ENCODE peak calls at places on chromosomes 4 and X, in six cellular contexts. N is lung, E is neuronal stem cell, U is astrocyte of the spinal cord, K is tibial nerve, L is pancreas. R is an unnamed sample.

GRCh38 chrX:154355776-154356140 is 18.7 kb downstream of the FLNA start:
- DNase-seq in E (no peak), U (no peak), N (no peak), K (no peak), L (no peak), R (no peak)

GRCh38 chr4:84159767-84160166 is 339.3 kb downstream of the NKX6-1 start:
- DNase-seq in U (no peak), N (no peak), K (no peak), E (peak; percentile 42), L (no peak), R (no peak)

GRCh38 chr4:69156913-69157312 is 57.6 kb downstream of the UGT2B11 start:
- DNase-seq in E (no peak), U (no peak), L (no peak), K (no peak), N (no peak), R (no peak)

GRCh38 chr4:71833175-71833900 is 49.5 kb upstream of the GC start:
- DNase-seq in E (no peak), N (peak; percentile 56), K (no peak), L (no peak), U (no peak), R (no peak)

GRCh38 chrX:74138943-74139342 is 165.0 kb upstream of the ZCCHC13 start:
- DNase-seq in U (no peak), K (no peak), E (no peak), L (no peak), N (no peak), R (no peak)

GRCh38 chrX:330726-331144 is 12.1 kb upstream of the GTPBP6 start:
- DNase-seq in E (no peak), N (no peak), L (no peak), K (no peak), U (no peak), R (no peak)

GRCh38 chr4:4358093-4358840 is 28.6 kb upstream of the NSG1 start:
- DNase-seq in U (no peak), E (no peak), K (no peak), L (no peak), N (no peak), R (no peak)

GRCh38 chrX:1248381-1249061 is 20.1 kb upstream of the CSF2RA start:
- DNase-seq in K (no peak), E (peak; percentile 88), L (no peak), N (no peak), U (no peak), R (no peak)

GRCh38 chrX:49919617-49920016 is 2.8 kb upstream of the CLCN5 start:
- DNase-seq in U (peak; percentile 28), E (peak; percentile 49), N (peak; percentile 33), K (peak; percentile 41), L (peak; percentile 17), R (no peak)

GRCh38 chrX:21721175-21721574 is 36.7 kb downstream of the SMPX start:
- DNase-seq in K (no peak), L (no peak), N (no peak), E (no peak), U (no peak), R (no peak)

GRCh38 chr4:136763844-136764446 is 768.3 kb downstream of the PCDH18 start:
- DNase-seq in U (no peak), E (no peak), K (no peak), N (no peak), L (no peak), R (peak; percentile 13)

GRCh38 chr4:136768213-136768924 is 763.9 kb downstream of the PCDH18 start:
- DNase-seq in N (no peak), E (no peak), L (no peak), U (no peak), K (no peak), R (no peak)

GRCh38 chr4:136769717-136770116 is 762.6 kb downstream of the PCDH18 start:
- DNase-seq in E (no peak), N (no peak), U (no peak), K (no peak), L (no peak), R (no peak)

GRCh38 chr4:136768925-136769275 is 763.4 kb downstream of the PCDH18 start:
- DNase-seq in L (no peak), N (no peak), U (no peak), K (no peak), E (peak; percentile 26), R (no peak)
- H3K4me3 ChIP-seq in L (no peak overlapping the region), N (no peak overlapping the region), U (no peak overlapping the region), K (no peak overlapping the region), E (no peak overlapping the region), R (no peak overlapping the region)

DNA sequence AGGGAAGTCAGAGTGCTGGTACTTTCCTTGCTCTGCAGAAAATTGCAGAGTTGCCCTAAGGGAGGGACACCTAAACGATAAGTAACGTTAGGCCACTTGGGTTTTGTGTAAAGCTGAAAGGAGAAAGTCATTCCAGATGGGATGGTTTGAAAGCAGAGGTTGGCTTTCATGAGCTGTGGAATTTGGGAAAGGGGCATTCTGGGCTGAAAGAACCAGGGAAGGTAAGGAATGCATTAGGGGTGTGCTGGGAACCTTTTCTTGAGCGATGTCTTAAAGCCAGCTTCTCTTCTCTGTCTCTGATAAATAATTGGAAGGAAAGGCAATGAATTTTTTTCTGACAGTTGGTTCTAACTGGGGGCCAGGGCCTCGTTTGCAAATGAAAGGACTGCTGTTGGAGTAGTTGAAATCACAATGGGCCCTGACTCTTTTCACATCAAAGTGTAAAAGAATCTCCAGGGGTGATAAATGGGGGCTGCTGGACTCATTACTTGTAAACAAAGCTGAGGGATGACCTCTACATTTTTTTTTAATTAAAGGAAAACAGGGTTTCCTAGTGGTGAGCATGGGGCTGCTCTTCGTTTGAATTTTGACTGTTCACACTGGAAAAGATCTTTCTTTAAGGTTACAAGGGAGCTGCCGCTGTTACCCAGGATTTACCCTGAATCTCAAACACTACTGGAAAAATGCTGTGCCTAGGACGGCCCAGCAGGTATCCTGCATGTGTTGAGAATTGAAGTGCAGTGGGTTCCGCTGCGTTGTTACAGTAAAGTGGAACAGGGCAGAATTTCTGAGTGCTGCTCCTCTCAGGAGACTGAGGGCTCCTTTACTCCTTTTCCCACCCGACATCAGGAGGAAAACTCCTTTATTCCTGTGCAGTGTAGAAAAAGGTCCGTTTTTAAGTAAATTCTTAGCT is 25.0 kb downstream of the AFF1 start:
- DNase-seq in K (no peak), E (peak; percentile 85), N (no peak), U (no peak), L (no peak), R (no peak)
- H3K4me3 ChIP-seq in K (no peak overlapping the region), E (peak overlapping the region; percentile 10), N (no peak overlapping the region), U (no peak overlapping the region), L (no peak overlapping the region), R (no peak overlapping the region)

GRCh38 chrX:102154218-102154860 is 1.4 kb downstream of the BEX5 start:
- DNase-seq in E (no peak), N (no peak), K (no peak), U (no peak), L (peak; percentile 16), R (no peak)

GRCh38 chrX:102155806-102156179 is at the start of gene BEX5:
- DNase-seq in E (peak; percentile 61), N (peak; percentile 64), L (peak; percentile 81), U (peak; percentile 9), K (no peak), R (no peak)

DNA sequence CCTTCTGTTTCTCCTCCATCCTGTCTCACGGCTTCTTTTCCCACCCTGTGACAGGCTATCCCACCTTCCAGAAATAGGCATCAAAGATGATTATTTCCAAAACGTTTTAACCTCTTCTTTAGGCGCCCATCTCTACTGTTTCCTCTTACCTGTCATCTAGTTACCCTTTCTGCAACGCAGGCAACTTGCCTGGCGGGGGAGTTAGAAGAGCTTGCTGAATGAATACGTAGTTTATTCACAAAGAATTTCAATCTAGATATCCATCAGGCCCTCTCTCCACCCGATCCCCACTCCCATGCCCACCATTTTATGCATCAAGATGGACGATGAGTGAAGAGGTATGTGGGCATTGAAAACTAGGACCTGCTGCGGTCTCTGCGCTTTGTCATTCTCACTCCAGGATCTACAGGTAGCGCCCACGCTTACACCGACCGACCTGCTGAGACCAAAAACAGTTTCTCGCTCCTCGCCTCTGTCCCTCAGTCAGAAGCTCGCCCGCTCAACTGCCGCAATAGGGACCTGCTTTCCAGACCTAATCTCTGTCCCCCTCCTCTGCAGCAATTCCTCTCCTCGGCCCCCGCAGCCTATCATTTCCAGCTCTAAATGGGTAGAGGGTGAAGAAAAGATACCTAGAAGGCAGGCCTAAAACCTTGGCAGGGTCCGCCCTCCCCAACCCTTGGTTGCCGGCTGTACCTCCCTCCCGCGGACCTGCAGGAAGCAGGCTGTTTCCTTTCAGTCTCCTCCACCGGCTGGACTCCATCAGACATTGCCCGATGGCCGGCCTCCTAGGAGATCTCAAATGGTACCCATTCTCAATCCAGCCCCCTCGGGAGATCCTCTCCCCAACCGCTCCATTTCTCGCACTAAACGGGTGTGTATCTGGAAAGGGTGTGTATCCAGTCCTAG is 624 bp downstream of the BEX5 start:
- DNase-seq in E (peak; percentile 24), L (peak; percentile 24), K (no peak), U (no peak), N (peak; percentile 28), R (no peak)
- H3K4me3 ChIP-seq in E (no peak overlapping the region), L (peak overlapping the region; percentile 8), K (peak overlapping the region; percentile 36), U (peak overlapping the region; percentile 32), N (peak overlapping the region; percentile 41), R (peak overlapping the region; percentile 34)

DNA sequence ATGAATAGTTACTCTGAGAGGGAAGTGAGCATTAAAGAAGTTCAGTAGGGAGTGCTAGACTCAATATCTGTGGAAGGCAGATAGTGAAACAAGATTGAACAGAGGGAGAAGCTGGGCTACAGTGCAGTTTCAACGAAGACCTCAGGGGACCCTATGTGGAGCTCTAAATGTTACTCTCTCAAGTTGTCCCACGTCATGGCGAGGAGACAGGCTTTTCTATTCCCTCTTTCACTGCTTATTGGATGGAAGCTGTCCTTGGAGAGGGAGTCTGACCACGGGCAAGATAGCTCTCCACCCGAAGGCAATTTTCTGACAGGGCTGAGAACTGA is 42.3 kb upstream of the CCSER1 start:
- DNase-seq in E (no peak), N (no peak), L (no peak), K (no peak), U (no peak), R (no peak)
- H3K4me3 ChIP-seq in E (no peak overlapping the region), N (no peak overlapping the region), L (no peak overlapping the region), K (no peak overlapping the region), U (no peak overlapping the region), R (no peak overlapping the region)

GRCh38 chr4:80204433-80204832 is 7.1 kb downstream of the PRDM8 start:
- DNase-seq in K (no peak), E (no peak), U (no peak), N (no peak), L (no peak), R (no peak)

GRCh38 chr4:80201326-80202151 is 4.2 kb downstream of the PRDM8 start:
- DNase-seq in E (no peak), U (peak; percentile 56), K (no peak), N (no peak), L (no peak), R (peak; percentile 63)

GRCh38 chr4:80199947-80200346 is 2.6 kb downstream of the PRDM8 start:
- DNase-seq in N (no peak), K (no peak), E (no peak), L (no peak), U (no peak), R (no peak)

GRCh38 chr4:80202784-80203553 is 5.7 kb downstream of the PRDM8 start:
- DNase-seq in L (no peak), U (no peak), N (no peak), K (no peak), E (no peak), R (no peak)

DNA sequence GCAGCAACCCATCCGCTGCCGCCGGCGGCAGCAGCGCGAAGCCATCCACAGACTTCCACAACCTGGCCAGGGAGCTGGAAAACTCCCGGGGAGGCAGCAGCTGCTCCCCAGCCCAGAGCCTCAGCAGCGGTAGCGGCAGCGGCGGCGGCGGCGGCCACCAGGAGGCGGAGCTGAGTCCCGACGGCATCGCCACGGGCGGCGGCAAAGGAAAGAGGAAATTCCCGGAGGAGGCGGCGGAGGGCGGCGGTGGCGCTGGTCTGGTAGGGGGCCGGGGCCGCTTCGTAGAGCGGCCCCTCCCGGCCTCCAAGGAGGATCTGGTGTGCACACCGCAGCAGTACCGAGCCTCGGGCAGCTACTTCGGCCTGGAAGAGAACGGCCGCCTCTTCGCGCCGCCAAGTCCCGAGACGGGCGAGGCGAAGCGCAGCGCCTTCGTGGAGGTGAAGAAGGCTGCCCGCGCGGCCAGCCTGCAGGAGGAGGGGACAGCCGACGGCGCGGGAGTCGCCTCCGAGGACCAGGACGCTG is 4.9 kb downstream of the PRDM8 start:
- DNase-seq in E (no peak), L (peak; percentile 85), K (peak; percentile 78), U (peak; percentile 82), N (peak; percentile 84), R (peak; percentile 49)
- H3K4me3 ChIP-seq in E (peak overlapping the region; percentile 24), L (peak overlapping the region; percentile 36), K (peak overlapping the region; percentile 80), U (peak overlapping the region; percentile 50), N (peak overlapping the region; percentile 61), R (peak overlapping the region; percentile 62)

R was measured in skeletal muscle cell.